ENCODE peak calls at places on chromosomes 6 and 20, in five cellular contexts. One of them, this sample, is unnamed.

GRCh38 chr6:35955970-35956369 is 35.1 kb upstream of the SRPK1 start:
- DNase-seq in lower leg skin: no peak
- DNase-seq in dorsolateral prefrontal cortex: no peak
- DNase-seq in small intestine: peak
- DNase-seq in myocyte: no peak
- DNase-seq in this sample: no peak

GRCh38 chr6:151633517-151634335 is 139.9 kb downstream of the CCDC170 start:
- DNase-seq in lower leg skin: no peak
- DNase-seq in dorsolateral prefrontal cortex: no peak
- DNase-seq in small intestine: peak
- DNase-seq in myocyte: peak
- DNase-seq in this sample: peak

GRCh38 chr6:25138697-25139051 is 140.5 kb upstream of the CARMIL1 start:
- DNase-seq in dorsolateral prefrontal cortex: no peak
- DNase-seq in myocyte: peak
- DNase-seq in lower leg skin: no peak
- DNase-seq in small intestine: peak
- DNase-seq in this sample: no peak

GRCh38 chr6:125101656-125102055 is 51.9 kb upstream of the TPD52L1 start:
- DNase-seq in lower leg skin: no peak
- DNase-seq in small intestine: no peak
- DNase-seq in myocyte: peak
- DNase-seq in dorsolateral prefrontal cortex: no peak
- DNase-seq in this sample: no peak

GRCh38 chr6:159838020-159838744 is 38.1 kb downstream of the PNLDC1 start:
- DNase-seq in dorsolateral prefrontal cortex: no peak
- DNase-seq in lower leg skin: no peak
- DNase-seq in small intestine: no peak
- DNase-seq in myocyte: no peak
- DNase-seq in this sample: no peak

GRCh38 chr20:1391640-1392442 is 1.0 kb downstream of the FKBP1A start:
- DNase-seq in lower leg skin: no peak
- DNase-seq in myocyte: no peak
- DNase-seq in small intestine: peak
- DNase-seq in dorsolateral prefrontal cortex: no peak
- DNase-seq in this sample: peak

GRCh38 chr6:19833947-19834346 is 3.2 kb upstream of the ID4 start:
- DNase-seq in dorsolateral prefrontal cortex: no peak
- DNase-seq in lower leg skin: no peak
- DNase-seq in small intestine: peak
- DNase-seq in myocyte: no peak
- DNase-seq in this sample: no peak

GRCh38 chr20:36017034-36017951 is 48.9 kb downstream of the CNBD2 start:
- DNase-seq in myocyte: peak
- DNase-seq in small intestine: no peak
- DNase-seq in dorsolateral prefrontal cortex: no peak
- DNase-seq in lower leg skin: no peak
- DNase-seq in this sample: peak

GRCh38 chr6:43838276-43839036 is 68.4 kb downstream of the VEGFA start:
- DNase-seq in myocyte: peak
- DNase-seq in lower leg skin: no peak
- DNase-seq in dorsolateral prefrontal cortex: no peak
- DNase-seq in small intestine: peak
- DNase-seq in this sample: peak

GRCh38 chr20:48461351-48461750 is 366.4 kb downstream of the PREX1 start:
- DNase-seq in dorsolateral prefrontal cortex: no peak
- DNase-seq in small intestine: no peak
- DNase-seq in myocyte: no peak
- DNase-seq in lower leg skin: no peak
- DNase-seq in this sample: no peak

GRCh38 chr20:34237942-34238341 is 3.3 kb upstream of the ASIP start:
- DNase-seq in lower leg skin: no peak
- DNase-seq in small intestine: no peak
- DNase-seq in myocyte: no peak
- DNase-seq in dorsolateral prefrontal cortex: no peak
- DNase-seq in this sample: no peak

GRCh38 chr6:110814488-110815259 is 595 bp downstream of the CDK19 start:
- DNase-seq in lower leg skin: peak
- DNase-seq in myocyte: peak
- DNase-seq in dorsolateral prefrontal cortex: peak
- DNase-seq in small intestine: peak
- DNase-seq in this sample: peak

GRCh38 chr6:2990179-2990931 is 9.3 kb upstream of the NQO2 start:
- DNase-seq in myocyte: peak
- DNase-seq in small intestine: peak
- DNase-seq in dorsolateral prefrontal cortex: no peak
- DNase-seq in lower leg skin: no peak
- DNase-seq in this sample: peak

GRCh38 chr6:132300323-132300949 is 100.8 kb downstream of the MOXD1 start:
- DNase-seq in small intestine: peak
- DNase-seq in dorsolateral prefrontal cortex: no peak
- DNase-seq in lower leg skin: no peak
- DNase-seq in myocyte: peak
- DNase-seq in this sample: peak

GRCh38 chr6:31131595-31131994 is 7.3 kb downstream of the PSORS1C2 start:
- DNase-seq in small intestine: no peak
- DNase-seq in myocyte: no peak
- DNase-seq in dorsolateral prefrontal cortex: no peak
- DNase-seq in lower leg skin: no peak
- DNase-seq in this sample: no peak

GRCh38 chr6:2182251-2182650 is 63.2 kb downstream of the GMDS start:
- DNase-seq in small intestine: no peak
- DNase-seq in myocyte: no peak
- DNase-seq in lower leg skin: no peak
- DNase-seq in dorsolateral prefrontal cortex: no peak
- DNase-seq in this sample: no peak

GRCh38 chr6:43481591-43482242 is 4.3 kb downstream of the TJAP1 start:
- DNase-seq in lower leg skin: no peak
- DNase-seq in myocyte: no peak
- DNase-seq in dorsolateral prefrontal cortex: no peak
- DNase-seq in small intestine: peak
- DNase-seq in this sample: no peak

GRCh38 chr20:51220293-51220706 is 197.4 kb upstream of the KCNG1 start:
- DNase-seq in small intestine: peak
- DNase-seq in lower leg skin: no peak
- DNase-seq in myocyte: peak
- DNase-seq in dorsolateral prefrontal cortex: no peak
- DNase-seq in this sample: peak

GRCh38 chr6:64081459-64081858 is 445.9 kb downstream of the PHF3 start:
- DNase-seq in lower leg skin: no peak
- DNase-seq in small intestine: no peak
- DNase-seq in dorsolateral prefrontal cortex: no peak
- DNase-seq in myocyte: no peak
- DNase-seq in this sample: no peak

GRCh38 chr6:90045535-90045934 is 151.3 kb downstream of the GJA10 start:
- DNase-seq in small intestine: no peak
- DNase-seq in myocyte: peak
- DNase-seq in lower leg skin: no peak
- DNase-seq in dorsolateral prefrontal cortex: no peak
- DNase-seq in this sample: no peak

This sample was measured in HT-29.